ENCODE peak calls at places on chromosomes 4 and X, in seven cellular contexts. Q is chondrocyte, F is B cell, T is foreskin fibroblast, L is left ventricle myocardium inferior, I is H9, A is upper lobe of left lung. O is an unnamed sample.

GRCh38 chr4:7979652-7979968 is 39.9 kb upstream of the AFAP1 start:
- DNase-seq in Q (no peak), F (no peak), T (no peak), L (no peak), I (peak; percentile 71), A (no peak), O (no peak)

GRCh38 chr4:184384056-184384809 is 90.1 kb downstream of the IRF2 start:
- DNase-seq in Q (no peak), F (peak; percentile 63), T (peak; percentile 93), L (no peak), I (peak; percentile 29), A (no peak), O (no peak)

GRCh38 chrX:46722742-46723568 is 36.0 kb downstream of the SLC9A7 start:
- DNase-seq in Q (no peak), F (no peak), T (peak; percentile 49), L (no peak), I (no peak), A (no peak), O (no peak)

GRCh38 chrX:53049127-53049517 is 533 bp downstream of the GPR173 start:
- DNase-seq in Q (no peak), F (no peak), T (peak; percentile 6), L (no peak), I (no peak), A (no peak), O (peak; percentile 81)

GRCh38 chrX:72569786-72570185 is 2.9 kb downstream of the HDAC8 start:
- DNase-seq in Q (no peak), F (no peak), T (peak; percentile 72), L (no peak), I (no peak), A (no peak), O (no peak)

GRCh38 chr4:124028172-124028571 is 631.6 kb downstream of the SPRY1 start:
- DNase-seq in Q (no peak), F (no peak), T (no peak), L (no peak), I (no peak), A (no peak), O (no peak)

GRCh38 chr4:16670726-16671125 is 227.7 kb downstream of the LDB2 start:
- DNase-seq in Q (no peak), F (no peak), T (no peak), L (no peak), I (no peak), A (no peak), O (no peak)

GRCh38 chr4:147760695-147761094 is 28.8 kb downstream of the ARHGAP10 start:
- DNase-seq in Q (no peak), F (no peak), T (no peak), L (peak; percentile 43), I (no peak), A (no peak), O (no peak)

GRCh38 chr4:7266525-7267292 is 74.4 kb downstream of the SORCS2 start:
- DNase-seq in Q (no peak), F (no peak), T (peak; percentile 48), L (no peak), I (peak; percentile 70), A (no peak), O (no peak)

GRCh38 chr4:89700766-89701165 is 136.2 kb downstream of the SNCA start:
- DNase-seq in Q (no peak), F (no peak), T (no peak), L (no peak), I (no peak), A (no peak), O (no peak)
- TF ChIP-seq CTCF in Q (peak; percentile 16), F (no peak), T (no peak), L (no peak), I (no peak), A (no peak), O (no peak)

GRCh38 chr4:39384563-39384962 is 18.4 kb upstream of the RFC1 start:
- DNase-seq in Q (no peak), F (no peak), T (no peak), L (no peak), I (no peak), A (no peak), O (no peak)

GRCh38 chr4:39383690-39384089 is 17.5 kb upstream of the RFC1 start:
- DNase-seq in Q (no peak), F (no peak), T (no peak), L (no peak), I (no peak), A (no peak), O (no peak)
- TF ChIP-seq CTCF in Q (no peak), F (no peak), T (no peak), L (no peak), I (peak; percentile 20), A (no peak), O (no peak)

DNA sequence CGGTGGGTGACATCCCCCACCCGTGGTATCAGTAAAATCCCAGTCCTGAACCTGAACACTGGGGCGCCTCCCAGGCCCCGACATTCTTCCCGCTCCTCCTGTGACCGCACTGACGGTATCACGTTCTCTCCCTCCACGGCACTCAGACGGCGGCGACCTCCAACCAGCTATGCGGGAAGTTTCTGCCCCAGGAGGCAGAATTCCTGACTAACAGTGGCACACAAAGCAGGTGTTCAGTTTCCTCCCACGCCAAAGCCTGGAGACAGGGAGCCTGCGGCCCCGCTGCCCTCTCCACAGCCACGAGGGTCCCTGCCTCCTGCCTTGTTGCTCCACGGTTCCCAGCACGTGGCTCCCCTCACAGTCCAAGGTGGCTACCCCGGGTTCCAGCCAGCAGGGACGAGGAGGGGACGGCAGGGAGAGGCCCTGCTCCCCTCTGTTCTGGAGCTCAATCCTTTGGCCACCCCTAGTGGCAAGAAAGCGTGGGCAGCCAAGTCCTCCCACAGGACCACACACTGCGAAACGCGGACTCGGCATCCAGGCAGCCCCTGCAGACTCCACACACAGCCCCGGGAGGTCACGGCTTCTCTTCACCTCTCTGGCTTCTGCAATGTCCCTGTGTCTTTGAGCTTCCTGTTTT is 15.2 kb downstream of the CTBP1 start:
- DNase-seq in Q (peak; percentile 88), F (no peak), T (peak; percentile 73), L (peak; percentile 39), I (no peak), A (peak; percentile 59), O (no peak)
- TF ChIP-seq CTCF in Q (peak; percentile 63), F (no peak), T (peak; percentile 57), L (peak; percentile 53), I (no peak), A (no peak), O (peak; percentile 57)

GRCh38 chr4:19159874-19160273 is 1091.8 kb upstream of the SLIT2 start:
- DNase-seq in Q (no peak), F (no peak), T (no peak), L (no peak), I (no peak), A (no peak), O (no peak)

GRCh38 chr4:19158451-19158850 is 1093.3 kb upstream of the SLIT2 start:
- DNase-seq in Q (no peak), F (no peak), T (no peak), L (no peak), I (no peak), A (no peak), O (no peak)

GRCh38 chr4:19167321-19167720 is 1084.4 kb upstream of the SLIT2 start:
- DNase-seq in Q (no peak), F (no peak), T (no peak), L (no peak), I (no peak), A (no peak), O (no peak)

GRCh38 chr4:19164334-19164733 is 1087.4 kb upstream of the SLIT2 start:
- DNase-seq in Q (no peak), F (no peak), T (no peak), L (no peak), I (no peak), A (no peak), O (no peak)
- TF ChIP-seq CTCF in Q (no peak), F (no peak), T (no peak), L (no peak), I (no peak), A (no peak), O (no peak)

GRCh38 chrX:144219035-144219434 is 335.2 kb downstream of the UBE2NL start:
- DNase-seq in Q (no peak), F (no peak), T (peak; percentile 0), L (no peak), I (peak; percentile 55), A (no peak), O (no peak)
- TF ChIP-seq CTCF in Q (no peak), F (no peak), T (no peak), L (no peak), I (peak; percentile 56), A (no peak), O (no peak)

DNA sequence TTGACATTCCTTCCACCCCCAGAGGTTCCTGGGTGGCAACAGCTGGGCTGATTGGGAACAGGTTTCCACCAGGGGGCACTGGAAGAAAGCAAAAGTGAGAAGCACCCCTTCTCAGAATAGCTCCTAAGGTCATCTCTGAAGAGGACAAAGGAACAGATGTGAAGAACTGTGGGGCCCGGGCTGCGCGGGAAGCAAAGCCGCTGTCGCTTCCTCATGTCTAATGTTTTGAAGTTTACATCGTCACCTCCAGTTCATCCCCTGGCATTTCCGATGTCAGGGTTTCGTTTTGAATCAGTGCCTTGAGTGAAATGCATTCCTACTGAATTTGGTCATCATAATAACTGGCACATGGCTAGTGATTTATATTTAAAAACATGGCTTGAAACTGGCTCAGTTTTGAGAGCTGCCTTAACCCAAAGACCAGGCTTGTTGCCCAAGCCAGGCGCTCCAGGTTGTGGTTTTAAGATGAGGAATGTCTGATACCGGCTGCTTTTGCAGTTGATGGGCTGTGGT is 6.1 kb downstream of the TXK start:
- DNase-seq in Q (no peak), F (peak; percentile 64), T (peak; percentile 95), L (peak; percentile 28), I (peak; percentile 91), A (peak; percentile 72), O (no peak)
- TF ChIP-seq CTCF in Q (peak; percentile 82), F (peak; percentile 62), T (peak; percentile 62), L (peak; percentile 67), I (peak; percentile 87), A (peak; percentile 49), O (peak; percentile 64)

O was measured in osteocyte.